ENCODE peak calls at places on chromosomes 1 and 21, in four cellular contexts. One of them, this sample, is unnamed.

GRCh38 chr1:34266127-34266951 is 89.6 kb downstream of the C1orf94 start:
- DNase-seq in GM12878: no peak
- DNase-seq in uterus: no peak
- DNase-seq in thyroid gland: no peak
- DNase-seq in this sample: no peak

GRCh38 chr1:101431956-101432510 is 195.2 kb downstream of the S1PR1 start:
- DNase-seq in GM12878: no peak
- DNase-seq in uterus: no peak
- DNase-seq in thyroid gland: no peak
- DNase-seq in this sample: no peak

GRCh38 chr1:201916649-201917249 is 28.1 kb downstream of the SHISA4 start:
- DNase-seq in GM12878: no peak
- DNase-seq in uterus: peak
- DNase-seq in thyroid gland: peak
- DNase-seq in this sample: peak

GRCh38 chr1:48725331-48725730 is 51.4 kb downstream of the BEND5 start:
- DNase-seq in GM12878: no peak
- DNase-seq in uterus: no peak
- DNase-seq in thyroid gland: no peak
- DNase-seq in this sample: no peak

GRCh38 chr1:181493145-181493544 is 9.8 kb downstream of the CACNA1E start:
- DNase-seq in GM12878: no peak
- DNase-seq in uterus: no peak
- DNase-seq in thyroid gland: no peak
- DNase-seq in this sample: no peak

GRCh38 chr1:161381707-161382106 is 14.0 kb upstream of the CFAP126 start:
- DNase-seq in GM12878: no peak
- DNase-seq in uterus: no peak
- DNase-seq in thyroid gland: no peak
- DNase-seq in this sample: no peak

GRCh38 chr1:78527706-78528105 is 36.9 kb downstream of the PTGFR start:
- DNase-seq in GM12878: no peak
- DNase-seq in uterus: no peak
- DNase-seq in thyroid gland: no peak
- DNase-seq in this sample: no peak

GRCh38 chr1:172952541-172952940 is 98.2 kb downstream of the TNFSF18 start:
- DNase-seq in GM12878: no peak
- DNase-seq in uterus: no peak
- DNase-seq in thyroid gland: no peak
- DNase-seq in this sample: no peak

GRCh38 chr1:6108937-6109636 is 63.4 kb downstream of the KCNAB2 start:
- DNase-seq in GM12878: no peak
- DNase-seq in uterus: no peak
- DNase-seq in thyroid gland: no peak
- DNase-seq in this sample: no peak

GRCh38 chr1:204885790-204886189 is 15.1 kb downstream of the NFASC start:
- DNase-seq in GM12878: no peak
- DNase-seq in uterus: no peak
- DNase-seq in thyroid gland: no peak
- DNase-seq in this sample: no peak

GRCh38 chr1:54108156-54108555 is 44.6 kb downstream of the CDCP2 start:
- DNase-seq in GM12878: no peak
- DNase-seq in uterus: no peak
- DNase-seq in thyroid gland: no peak
- DNase-seq in this sample: no peak

GRCh38 chr1:178133291-178133989 is 39.5 kb downstream of the RASAL2 start:
- DNase-seq in GM12878: no peak
- DNase-seq in uterus: no peak
- DNase-seq in thyroid gland: no peak
- DNase-seq in this sample: no peak

GRCh38 chr21:46624050-46624449 is 11.4 kb upstream of the PRMT2 start:
- DNase-seq in GM12878: no peak
- DNase-seq in uterus: no peak
- DNase-seq in thyroid gland: no peak
- DNase-seq in this sample: no peak

GRCh38 chr1:21652937-21653743 is 16.0 kb downstream of the RAP1GAP start:
- DNase-seq in GM12878: no peak
- DNase-seq in uterus: no peak
- DNase-seq in thyroid gland: peak
- DNase-seq in this sample: no peak

GRCh38 chr1:2812136-2812535 is 10.6 kb upstream of the TTC34 start:
- DNase-seq in GM12878: no peak
- DNase-seq in uterus: no peak
- DNase-seq in thyroid gland: no peak
- DNase-seq in this sample: no peak

GRCh38 chr1:163258181-163258580 is 55.5 kb upstream of the RGS5 start:
- DNase-seq in GM12878: no peak
- DNase-seq in uterus: no peak
- DNase-seq in thyroid gland: no peak
- DNase-seq in this sample: no peak

GRCh38 chr1:47901001-47901575 is 96.1 kb downstream of the TRABD2B start:
- DNase-seq in GM12878: no peak
- DNase-seq in uterus: no peak
- DNase-seq in thyroid gland: no peak
- DNase-seq in this sample: no peak

GRCh38 chr1:3746784-3747521 is 5.3 kb upstream of the CCDC27 start:
- DNase-seq in GM12878: peak
- DNase-seq in uterus: peak
- DNase-seq in thyroid gland: peak
- DNase-seq in this sample: peak

GRCh38 chr21:46410516-46410915 is 48.2 kb upstream of the DIP2A start:
- DNase-seq in GM12878: no peak
- DNase-seq in uterus: no peak
- DNase-seq in thyroid gland: no peak
- DNase-seq in this sample: no peak

GRCh38 chr1:6638226-6638625 is 13.6 kb downstream of the THAP3 start:
- DNase-seq in GM12878: no peak
- DNase-seq in uterus: peak
- DNase-seq in thyroid gland: peak
- DNase-seq in this sample: peak

DNA sequence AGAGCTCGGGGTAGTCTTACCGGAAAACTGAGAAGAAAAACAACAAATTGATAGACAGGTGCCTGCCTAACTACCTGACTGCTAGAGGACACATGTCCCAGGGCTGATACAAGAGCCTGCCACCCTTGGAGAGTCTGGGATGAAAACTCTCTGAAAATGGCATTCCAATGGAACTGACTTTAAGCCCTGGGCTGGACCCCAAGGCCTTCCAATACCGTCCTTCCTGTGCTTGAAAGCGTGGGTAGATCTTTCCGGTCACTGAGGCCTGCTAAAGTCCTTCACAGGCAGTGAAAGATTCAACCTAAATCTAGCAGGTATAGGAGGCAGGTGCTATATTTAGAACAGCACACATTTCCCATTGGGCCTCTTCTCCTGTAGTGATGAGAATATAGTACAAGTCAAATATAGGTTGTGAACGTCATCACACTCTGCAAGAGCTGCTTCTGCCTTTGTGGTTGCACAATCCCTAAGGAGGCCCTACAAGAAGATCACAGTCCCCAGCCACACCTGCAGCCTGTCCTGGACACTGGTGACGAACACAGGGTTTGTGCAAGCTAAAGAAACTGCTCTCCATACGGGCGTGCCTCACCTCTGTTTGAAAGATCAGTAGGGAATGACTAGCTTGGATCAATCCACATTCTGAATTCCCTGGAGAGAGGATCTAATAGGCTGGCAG is 836 bp upstream of the CHML start:
- DNase-seq in GM12878: no peak
- DNase-seq in uterus: no peak
- DNase-seq in thyroid gland: no peak
- DNase-seq in this sample: no peak
- H3K4me3 ChIP-seq in GM12878: no peak
- H3K4me3 ChIP-seq in uterus: no peak
- H3K4me3 ChIP-seq in thyroid gland: peak
- H3K4me3 ChIP-seq in this sample: no peak

DNA sequence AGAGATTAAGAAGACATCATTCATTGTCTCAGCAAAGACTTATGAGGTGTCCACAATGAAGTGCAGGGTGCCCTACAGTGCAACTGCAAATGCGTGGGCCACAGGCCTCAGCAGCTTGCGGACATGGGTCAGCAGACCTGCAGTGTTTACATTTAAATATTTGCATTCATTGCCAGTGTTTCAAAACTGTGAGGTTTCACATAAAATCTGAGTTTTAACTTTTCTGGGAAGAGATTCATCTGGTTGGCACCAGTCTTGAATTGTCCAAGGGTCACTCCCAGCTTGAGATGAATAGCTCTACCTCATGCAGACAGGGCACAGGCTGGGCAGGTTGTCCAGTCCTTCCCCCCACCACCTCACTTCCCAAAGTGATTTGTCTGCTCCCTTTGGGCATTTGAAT is 286.8 kb upstream of the DUSP10 start:
- DNase-seq in GM12878: no peak
- DNase-seq in uterus: no peak
- DNase-seq in thyroid gland: no peak
- DNase-seq in this sample: no peak
- TF ChIP-seq POLR2A in GM12878: no peak
- TF ChIP-seq POLR2A in uterus: no peak
- TF ChIP-seq POLR2A in thyroid gland: no peak
- TF ChIP-seq POLR2A in this sample: no peak

GRCh38 chr1:192363177-192363576 is 46.4 kb downstream of the RGS21 start:
- DNase-seq in GM12878: no peak
- DNase-seq in uterus: no peak
- DNase-seq in thyroid gland: no peak
- DNase-seq in this sample: no peak

GRCh38 chr1:192367436-192367835 is 50.6 kb downstream of the RGS21 start:
- DNase-seq in GM12878: no peak
- DNase-seq in uterus: no peak
- DNase-seq in thyroid gland: no peak
- DNase-seq in this sample: no peak
- H3K4me3 ChIP-seq in GM12878: no peak
- H3K4me3 ChIP-seq in uterus: no peak
- H3K4me3 ChIP-seq in thyroid gland: no peak
- H3K4me3 ChIP-seq in this sample: no peak

GRCh38 chr1:67831850-67832513 is 1.3 kb downstream of the GNG12 start:
- DNase-seq in GM12878: no peak
- DNase-seq in uterus: peak
- DNase-seq in thyroid gland: peak
- DNase-seq in this sample: peak
- TF ChIP-seq POLR2A in GM12878: no peak
- TF ChIP-seq POLR2A in uterus: peak
- TF ChIP-seq POLR2A in thyroid gland: peak
- TF ChIP-seq POLR2A in this sample: peak

GRCh38 chr1:210683403-210684047 is 354.8 kb downstream of the HHAT start:
- DNase-seq in GM12878: no peak
- DNase-seq in uterus: no peak
- DNase-seq in thyroid gland: no peak
- DNase-seq in this sample: no peak

GRCh38 chr1:210686841-210687240 is 358.1 kb downstream of the HHAT start:
- DNase-seq in GM12878: no peak
- DNase-seq in uterus: no peak
- DNase-seq in thyroid gland: no peak
- DNase-seq in this sample: no peak

GRCh38 chr1:210684466-210685294 is 356.0 kb downstream of the HHAT start:
- DNase-seq in GM12878: peak
- DNase-seq in uterus: no peak
- DNase-seq in thyroid gland: no peak
- DNase-seq in this sample: no peak

GRCh38 chr1:210687582-210688279 is 359.0 kb downstream of the HHAT start:
- DNase-seq in GM12878: no peak
- DNase-seq in uterus: no peak
- DNase-seq in thyroid gland: peak
- DNase-seq in this sample: no peak

GRCh38 chr1:210685295-210685650 is 356.6 kb downstream of the HHAT start:
- DNase-seq in GM12878: no peak
- DNase-seq in uterus: no peak
- DNase-seq in thyroid gland: no peak
- DNase-seq in this sample: no peak
- H3K4me3 ChIP-seq in GM12878: no peak
- H3K4me3 ChIP-seq in uterus: no peak
- H3K4me3 ChIP-seq in thyroid gland: no peak
- H3K4me3 ChIP-seq in this sample: no peak

GRCh38 chr1:113283914-113284313 is 106.4 kb upstream of the MAGI3 start:
- DNase-seq in GM12878: no peak
- DNase-seq in uterus: no peak
- DNase-seq in thyroid gland: peak
- DNase-seq in this sample: no peak
- TF ChIP-seq POLR2A in GM12878: no peak
- TF ChIP-seq POLR2A in uterus: no peak
- TF ChIP-seq POLR2A in thyroid gland: peak
- TF ChIP-seq POLR2A in this sample: no peak

This sample was measured in adrenal gland.